ENCODE peak calls at places on chromosome 6, in five cellular contexts. Q is keratinocyte; P is transverse colon; T is hepatocyte; A is CD4-positive, alpha-beta memory T cell. E is an unnamed sample.

GRCh38 chr6:7219310-7219709 is 93.7 kb downstream of the SSR1 start:
- DNase-seq in Q (no peak), P (peak), T (peak), A (no peak), E (peak)

GRCh38 chr6:36754582-36755434 is 57.2 kb downstream of the RAB44 start:
- DNase-seq in Q (no peak), P (no peak), T (no peak), A (no peak), E (no peak)

GRCh38 chr6:169894377-169894960 is 143.0 kb downstream of the ERMARD start:
- DNase-seq in Q (no peak), P (no peak), T (no peak), A (no peak), E (no peak)

GRCh38 chr6:22290045-22290444 is 6.8 kb downstream of the PRL start:
- DNase-seq in Q (no peak), P (no peak), T (no peak), A (no peak), E (no peak)

GRCh38 chr6:38612386-38612965 is 27.3 kb downstream of the BTBD9 start:
- DNase-seq in Q (no peak), P (no peak), T (no peak), A (no peak), E (peak)

GRCh38 chr6:132933085-132933484 is 118.7 kb downstream of the RPS12 start:
- DNase-seq in Q (no peak), P (no peak), T (no peak), A (no peak), E (peak)

GRCh38 chr6:36998723-36999466 is 6.6 kb upstream of the FGD2 start:
- DNase-seq in Q (no peak), P (no peak), T (no peak), A (no peak), E (no peak)

GRCh38 chr6:150395388-150396009 is 26.7 kb downstream of the IYD start:
- DNase-seq in Q (no peak), P (peak), T (peak), A (peak), E (peak)

GRCh38 chr6:70292144-70292543 is 10.7 kb downstream of the COL9A1 start:
- DNase-seq in Q (no peak), P (no peak), T (no peak), A (no peak), E (no peak)

GRCh38 chr6:70108230-70108629 is 194.7 kb downstream of the COL9A1 start:
- DNase-seq in Q (no peak), P (no peak), T (peak), A (peak), E (peak)

GRCh38 chr6:31535538-31536324 is 6.1 kb downstream of the DDX39B start:
- DNase-seq in Q (no peak), P (no peak), T (no peak), A (no peak), E (no peak)

GRCh38 chr6:162119349-162119748 is 608.2 kb downstream of the PRKN start:
- DNase-seq in Q (no peak), P (peak), T (no peak), A (no peak), E (peak)

GRCh38 chr6:126252154-126252553 is 87.8 kb upstream of the CENPW start:
- DNase-seq in Q (no peak), P (no peak), T (no peak), A (no peak), E (no peak)

GRCh38 chr6:56516003-56516402 is 126.7 kb downstream of the DST start:
- DNase-seq in Q (no peak), P (no peak), T (no peak), A (no peak), E (no peak)

GRCh38 chr6:16059496-16059895 is 69.4 kb upstream of the MYLIP start:
- DNase-seq in Q (no peak), P (no peak), T (no peak), A (no peak), E (no peak)

GRCh38 chr6:170087946-170088348 is 202.9 kb downstream of the DLL1 start:
- DNase-seq in Q (no peak), P (peak), T (no peak), A (peak), E (no peak)

GRCh38 chr6:104625536-104625935 is 234.2 kb downstream of the HACE1 start:
- DNase-seq in Q (peak), P (no peak), T (peak), A (no peak), E (peak)

GRCh38 chr6:167973092-167973880 is 24.2 kb upstream of the KIF25 start:
- DNase-seq in Q (no peak), P (no peak), T (no peak), A (no peak), E (no peak)

GRCh38 chr6:152089992-152090391 is 282.5 kb downstream of the ESR1 start:
- DNase-seq in Q (no peak), P (no peak), T (no peak), A (no peak), E (peak)

GRCh38 chr6:164415832-164416563 is 893.4 kb downstream of the C6orf118 start:
- DNase-seq in Q (no peak), P (no peak), T (no peak), A (no peak), E (no peak)

GRCh38 chr6:106470316-106470715 is 109.8 kb downstream of the CRYBG1 start:
- DNase-seq in Q (no peak), P (no peak), T (no peak), A (no peak), E (no peak)

GRCh38 chr6:111418971-111419693 is 63.9 kb downstream of the REV3L start:
- DNase-seq in Q (peak), P (no peak), T (no peak), A (no peak), E (peak)

GRCh38 chr6:34157851-34158250 is 12.0 kb upstream of the GRM4 start:
- DNase-seq in Q (no peak), P (no peak), T (no peak), A (no peak), E (no peak)

GRCh38 chr6:45959534-45960195 is 56.0 kb downstream of the CLIC5 start:
- DNase-seq in Q (peak), P (no peak), T (peak), A (no peak), E (peak)

GRCh38 chr6:55782275-55782674 is 93.1 kb downstream of the BMP5 start:
- DNase-seq in Q (no peak), P (no peak), T (no peak), A (no peak), E (no peak)

GRCh38 chr6:100232791-100233573 is 231.7 kb downstream of the SIM1 start:
- DNase-seq in Q (no peak), P (no peak), T (peak), A (no peak), E (no peak)

GRCh38 chr6:162825597-162825996 is 97.8 kb downstream of the PACRG start:
- DNase-seq in Q (no peak), P (no peak), T (no peak), A (no peak), E (no peak)

GRCh38 chr6:30646450-30647038 is 389 bp upstream of the C6orf136 start:
- DNase-seq in Q (no peak), P (peak), T (peak), A (no peak), E (no peak)

GRCh38 chr6:140043357-140043756 is 668.9 kb upstream of the CITED2 start:
- DNase-seq in Q (peak), P (no peak), T (peak), A (no peak), E (peak)

GRCh38 chr6:69795469-69796080 is 1.2 kb downstream of the LMBRD1 start:
- DNase-seq in Q (no peak), P (no peak), T (peak), A (no peak), E (no peak)

GRCh38 chr6:21873562-21873961 is 280.0 kb downstream of the SOX4 start:
- DNase-seq in Q (peak), P (peak), T (no peak), A (no peak), E (peak)

GRCh38 chr6:100176321-100176950 is 182.4 kb upstream of the MCHR2 start:
- DNase-seq in Q (no peak), P (no peak), T (peak), A (no peak), E (peak)

GRCh38 chr6:138590796-138591709 is 91.8 kb upstream of the NHSL1 start:
- DNase-seq in Q (no peak), P (peak), T (peak), A (peak), E (peak)

GRCh38 chr6:68635706-68636513 is 828 bp downstream of the ADGRB3 start:
- DNase-seq in Q (no peak), P (no peak), T (peak), A (no peak), E (peak)
- H3K27ac ChIP-seq in Q (no peak), P (peak), T (peak), A (no peak), E (no peak)

DNA sequence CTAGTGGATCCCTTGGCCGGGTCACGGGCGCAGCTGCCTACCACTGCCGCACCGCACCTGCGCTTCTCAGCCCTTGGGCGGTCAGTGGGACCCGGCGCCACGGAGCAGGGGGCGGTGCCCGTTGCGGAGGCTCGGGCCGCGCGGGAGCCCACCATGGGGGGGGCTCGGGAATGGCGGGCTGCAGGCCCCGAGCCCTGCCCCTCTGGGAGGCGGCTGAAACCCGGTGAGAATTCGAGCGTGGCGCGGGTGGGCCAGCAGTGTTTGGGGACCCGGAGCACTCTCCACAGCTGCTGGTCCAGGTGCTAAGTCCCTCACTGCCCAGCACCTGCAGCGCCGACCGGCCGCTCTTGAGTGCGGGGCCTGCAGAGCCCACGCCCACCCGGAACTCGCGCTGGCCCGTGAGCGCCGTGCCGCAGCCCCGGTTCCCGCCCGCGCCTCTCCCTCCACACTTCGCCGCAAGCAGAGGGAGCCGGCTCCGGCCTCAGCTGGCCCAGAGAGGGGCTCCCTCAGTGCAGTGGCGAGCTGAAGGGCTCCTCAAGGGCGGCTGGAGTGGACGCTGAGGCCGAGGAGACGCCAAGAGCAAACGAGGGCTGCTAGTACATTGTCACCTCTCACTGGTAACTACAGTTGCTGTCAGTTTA is 120.5 kb upstream of the TMEM170B start:
- DNase-seq in Q (no peak), P (no peak), T (no peak), A (no peak), E (no peak)
- H3K27ac ChIP-seq in Q (no peak), P (no peak), T (no peak), A (no peak), E (no peak)

GRCh38 chr6:43771858-43772570 is 2.0 kb downstream of the VEGFA start:
- DNase-seq in Q (no peak), P (peak), T (peak), A (peak), E (peak)
- H3K27ac ChIP-seq in Q (peak), P (peak), T (peak), A (no peak), E (peak)

GRCh38 chr6:64504509-64504908 is 868.9 kb downstream of the PHF3 start:
- DNase-seq in Q (no peak), P (no peak), T (peak), A (no peak), E (no peak)
- H3K27ac ChIP-seq in Q (no peak), P (peak), T (no peak), A (no peak), E (no peak)

DNA sequence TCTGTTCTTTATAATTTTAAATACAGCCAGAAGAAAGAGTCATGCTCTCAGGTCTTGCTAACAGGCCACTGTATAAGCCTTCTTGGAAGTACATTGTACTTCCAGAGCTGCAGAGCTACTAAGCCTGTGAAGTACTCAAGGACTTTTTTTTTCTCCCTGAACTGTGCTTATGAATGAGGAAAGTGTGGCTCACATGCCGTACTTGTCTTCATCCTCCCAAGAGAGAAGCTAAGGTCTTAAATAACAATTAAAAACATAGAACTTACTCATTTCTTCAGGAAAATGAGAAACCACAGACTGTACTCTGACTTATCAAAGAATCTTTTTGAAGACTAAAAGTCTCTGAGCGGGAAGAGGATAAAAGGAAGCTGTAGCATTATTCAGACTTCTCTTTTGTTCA is 218.3 kb downstream of the HTR1B start:
- DNase-seq in Q (no peak), P (no peak), T (no peak), A (no peak), E (no peak)
- H3K27ac ChIP-seq in Q (no peak), P (no peak), T (no peak), A (no peak), E (no peak)

DNA sequence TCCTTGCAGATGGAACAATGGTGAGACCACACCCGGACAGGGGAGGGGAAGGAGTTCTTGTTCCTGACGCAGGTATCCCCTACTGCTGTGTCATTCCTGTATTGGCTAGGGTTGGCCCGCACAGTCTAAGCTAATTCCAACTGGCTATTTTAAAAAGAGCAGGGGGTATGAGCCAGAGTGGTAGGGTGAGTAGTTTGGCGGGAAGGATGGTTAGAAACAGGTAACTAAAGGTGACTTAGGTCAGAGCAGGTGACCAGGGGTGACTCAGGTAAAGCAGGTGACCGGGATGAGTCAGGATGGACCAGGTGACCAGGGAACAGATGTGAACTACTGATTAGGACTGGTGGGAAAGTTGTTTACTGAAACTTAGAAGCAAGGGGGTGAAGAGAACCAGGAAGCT is 58.0 kb downstream of the ZNF292 start:
- DNase-seq in Q (no peak), P (peak), T (peak), A (no peak), E (no peak)
- H3K27ac ChIP-seq in Q (peak), P (no peak), T (peak), A (no peak), E (no peak)

GRCh38 chr6:11869656-11870340 is 91.2 kb upstream of the ADTRP start:
- DNase-seq in Q (no peak), P (no peak), T (no peak), A (no peak), E (peak)
- H3K27ac ChIP-seq in Q (no peak), P (no peak), T (no peak), A (no peak), E (no peak)

GRCh38 chr6:11277275-11278206 is 45.1 kb upstream of the NEDD9 start:
- DNase-seq in Q (peak), P (no peak), T (peak), A (peak), E (peak)
- H3K27ac ChIP-seq in Q (no peak), P (no peak), T (peak), A (peak), E (peak)